ENCODE peak calls at places on chromosomes 11 and 22, in ten cellular contexts. One of them, this sample, is unnamed.

GRCh38 chr11:78131956-78132355 is 7.5 kb downstream of the ALG8 start:
- DNase-seq in HCT116: no peak
- DNase-seq in AG09319: no peak
- DNase-seq in neural progenitor cell: no peak
- DNase-seq in left ventricle myocardium inferior: no peak
- DNase-seq in kidney: no peak
- DNase-seq in fibroblast of mammary gland: peak
- DNase-seq in pancreas: no peak
- DNase-seq in astrocyte: peak
- DNase-seq in colonic mucosa: no peak
- DNase-seq in this sample: no peak

GRCh38 chr11:36385121-36385530 is 89.0 kb downstream of the PRR5L start:
- DNase-seq in HCT116: no peak
- DNase-seq in AG09319: peak
- DNase-seq in neural progenitor cell: no peak
- DNase-seq in left ventricle myocardium inferior: no peak
- DNase-seq in kidney: no peak
- DNase-seq in fibroblast of mammary gland: peak
- DNase-seq in pancreas: no peak
- DNase-seq in astrocyte: peak
- DNase-seq in colonic mucosa: no peak
- DNase-seq in this sample: peak

GRCh38 chr11:113189909-113190667 is 124.3 kb upstream of the TTC12 start:
- DNase-seq in HCT116: no peak
- DNase-seq in AG09319: peak
- DNase-seq in neural progenitor cell: no peak
- DNase-seq in left ventricle myocardium inferior: peak
- DNase-seq in kidney: no peak
- DNase-seq in fibroblast of mammary gland: peak
- DNase-seq in pancreas: no peak
- DNase-seq in astrocyte: peak
- DNase-seq in colonic mucosa: no peak
- DNase-seq in this sample: peak

GRCh38 chr11:69301491-69302401 is 7.8 kb downstream of the MYEOV start:
- DNase-seq in HCT116: peak
- DNase-seq in AG09319: no peak
- DNase-seq in neural progenitor cell: no peak
- DNase-seq in left ventricle myocardium inferior: no peak
- DNase-seq in kidney: peak
- DNase-seq in fibroblast of mammary gland: peak
- DNase-seq in pancreas: no peak
- DNase-seq in astrocyte: peak
- DNase-seq in colonic mucosa: peak
- DNase-seq in this sample: peak

GRCh38 chr11:72136677-72137255 is 1.2 kb downstream of the FOLR3 start:
- DNase-seq in HCT116: no peak
- DNase-seq in AG09319: no peak
- DNase-seq in neural progenitor cell: no peak
- DNase-seq in left ventricle myocardium inferior: no peak
- DNase-seq in kidney: no peak
- DNase-seq in fibroblast of mammary gland: no peak
- DNase-seq in pancreas: no peak
- DNase-seq in astrocyte: no peak
- DNase-seq in colonic mucosa: peak
- DNase-seq in this sample: no peak

GRCh38 chr22:25383278-25383820 is 163.9 kb downstream of the CRYBB2 start:
- DNase-seq in HCT116: no peak
- DNase-seq in AG09319: no peak
- DNase-seq in neural progenitor cell: peak
- DNase-seq in left ventricle myocardium inferior: no peak
- DNase-seq in kidney: no peak
- DNase-seq in fibroblast of mammary gland: no peak
- DNase-seq in pancreas: no peak
- DNase-seq in astrocyte: no peak
- DNase-seq in colonic mucosa: no peak
- DNase-seq in this sample: no peak

GRCh38 chr11:61609000-61609969 is 28.4 kb upstream of the SYT7 start:
- DNase-seq in HCT116: no peak
- DNase-seq in AG09319: no peak
- DNase-seq in neural progenitor cell: peak
- DNase-seq in left ventricle myocardium inferior: no peak
- DNase-seq in kidney: no peak
- DNase-seq in fibroblast of mammary gland: no peak
- DNase-seq in pancreas: no peak
- DNase-seq in astrocyte: no peak
- DNase-seq in colonic mucosa: peak
- DNase-seq in this sample: no peak

GRCh38 chr22:27809226-27809625 is 7.7 kb upstream of the MN1 start:
- DNase-seq in HCT116: no peak
- DNase-seq in AG09319: no peak
- DNase-seq in neural progenitor cell: no peak
- DNase-seq in left ventricle myocardium inferior: no peak
- DNase-seq in kidney: peak
- DNase-seq in fibroblast of mammary gland: no peak
- DNase-seq in pancreas: no peak
- DNase-seq in astrocyte: no peak
- DNase-seq in colonic mucosa: no peak
- DNase-seq in this sample: no peak

GRCh38 chr11:3046190-3046589 is 11.0 kb downstream of the CARS1 start:
- DNase-seq in HCT116: no peak
- DNase-seq in AG09319: no peak
- DNase-seq in neural progenitor cell: peak
- DNase-seq in left ventricle myocardium inferior: no peak
- DNase-seq in kidney: peak
- DNase-seq in fibroblast of mammary gland: no peak
- DNase-seq in pancreas: no peak
- DNase-seq in astrocyte: no peak
- DNase-seq in colonic mucosa: no peak
- DNase-seq in this sample: no peak

GRCh38 chr22:26483439-26484359 is at the start of the genes HPS4 and SRRD:
- DNase-seq in HCT116: peak
- DNase-seq in AG09319: peak
- DNase-seq in neural progenitor cell: peak
- DNase-seq in left ventricle myocardium inferior: peak
- DNase-seq in kidney: peak
- DNase-seq in fibroblast of mammary gland: peak
- DNase-seq in pancreas: peak
- DNase-seq in astrocyte: peak
- DNase-seq in colonic mucosa: peak
- DNase-seq in this sample: peak

GRCh38 chr11:33207408-33207985 is 46.2 kb upstream of the CSTF3 start:
- DNase-seq in HCT116: no peak
- DNase-seq in AG09319: no peak
- DNase-seq in neural progenitor cell: no peak
- DNase-seq in left ventricle myocardium inferior: peak
- DNase-seq in kidney: no peak
- DNase-seq in fibroblast of mammary gland: peak
- DNase-seq in pancreas: no peak
- DNase-seq in astrocyte: peak
- DNase-seq in colonic mucosa: no peak
- DNase-seq in this sample: peak

GRCh38 chr22:45878051-45878764 is 98.8 kb downstream of the WNT7B start:
- DNase-seq in HCT116: no peak
- DNase-seq in AG09319: no peak
- DNase-seq in neural progenitor cell: peak
- DNase-seq in left ventricle myocardium inferior: peak
- DNase-seq in kidney: peak
- DNase-seq in fibroblast of mammary gland: no peak
- DNase-seq in pancreas: no peak
- DNase-seq in astrocyte: no peak
- DNase-seq in colonic mucosa: no peak
- DNase-seq in this sample: no peak

GRCh38 chr11:44573333-44573732 is 7.9 kb downstream of the CD82 start:
- DNase-seq in HCT116: no peak
- DNase-seq in AG09319: no peak
- DNase-seq in neural progenitor cell: no peak
- DNase-seq in left ventricle myocardium inferior: no peak
- DNase-seq in kidney: no peak
- DNase-seq in fibroblast of mammary gland: peak
- DNase-seq in pancreas: no peak
- DNase-seq in astrocyte: peak
- DNase-seq in colonic mucosa: no peak
- DNase-seq in this sample: no peak

GRCh38 chr22:18093661-18094060 is 15.9 kb downstream of the PEX26 start:
- DNase-seq in HCT116: no peak
- DNase-seq in AG09319: no peak
- DNase-seq in neural progenitor cell: no peak
- DNase-seq in left ventricle myocardium inferior: no peak
- DNase-seq in kidney: no peak
- DNase-seq in fibroblast of mammary gland: no peak
- DNase-seq in pancreas: no peak
- DNase-seq in astrocyte: no peak
- DNase-seq in colonic mucosa: no peak
- DNase-seq in this sample: no peak

DNA sequence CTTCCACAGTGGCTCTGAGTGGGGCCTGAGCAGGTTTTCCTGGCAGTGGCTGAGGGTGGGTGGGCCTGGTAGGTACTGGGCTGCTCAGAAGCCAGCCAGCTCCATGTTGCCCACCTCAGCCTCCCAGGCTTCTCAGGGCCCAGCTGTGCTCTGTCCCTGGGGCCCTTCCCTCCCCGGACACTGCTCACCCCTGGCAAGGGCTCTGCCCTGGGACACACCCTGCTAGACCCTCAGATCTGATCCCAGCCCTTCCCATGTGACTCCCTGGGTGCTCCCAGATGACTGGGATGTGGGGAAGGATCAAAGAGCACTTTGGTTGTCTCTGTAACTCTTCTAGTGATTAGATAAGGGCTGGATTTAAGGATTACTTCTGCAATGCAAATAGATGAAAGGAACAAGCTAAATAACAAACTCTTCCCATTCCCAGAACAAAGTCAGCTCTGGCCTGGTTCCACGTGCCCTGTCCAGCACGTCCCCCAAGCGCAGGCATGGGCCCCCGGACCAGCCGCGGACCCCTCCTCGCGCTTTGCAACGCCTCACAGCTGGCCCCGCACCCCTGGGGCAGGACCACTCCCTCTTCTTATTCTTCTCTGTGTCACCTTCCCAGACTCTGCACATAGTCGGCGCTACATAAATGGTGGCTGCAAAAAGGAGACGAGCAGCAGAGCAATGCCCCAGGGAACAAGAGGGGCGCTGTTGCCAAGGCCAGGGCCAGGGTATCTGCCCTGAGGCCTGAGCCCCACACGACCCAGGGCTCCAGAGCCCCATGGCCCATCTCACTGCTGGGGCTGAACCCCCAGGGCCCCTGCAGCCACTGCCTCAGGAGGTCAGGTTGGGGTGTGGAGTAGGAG is 5.7 kb upstream of the KRTAP5-6 start:
- DNase-seq in HCT116: no peak
- DNase-seq in AG09319: no peak
- DNase-seq in neural progenitor cell: no peak
- DNase-seq in left ventricle myocardium inferior: no peak
- DNase-seq in kidney: no peak
- DNase-seq in fibroblast of mammary gland: no peak
- DNase-seq in pancreas: no peak
- DNase-seq in astrocyte: no peak
- DNase-seq in colonic mucosa: no peak
- DNase-seq in this sample: no peak
- TF ChIP-seq CTCF in HCT116: no peak
- TF ChIP-seq CTCF in AG09319: no peak
- TF ChIP-seq CTCF in neural progenitor cell: no peak
- TF ChIP-seq CTCF in left ventricle myocardium inferior: no peak
- TF ChIP-seq CTCF in kidney: no peak
- TF ChIP-seq CTCF in fibroblast of mammary gland: no peak
- TF ChIP-seq CTCF in pancreas: no peak
- TF ChIP-seq CTCF in astrocyte: no peak
- TF ChIP-seq CTCF in colonic mucosa: no peak
- TF ChIP-seq CTCF in this sample: no peak

GRCh38 chr11:68297494-68297811 is 14.9 kb upstream of the LRP5 start:
- DNase-seq in HCT116: no peak
- DNase-seq in AG09319: no peak
- DNase-seq in neural progenitor cell: no peak
- DNase-seq in left ventricle myocardium inferior: no peak
- DNase-seq in kidney: no peak
- DNase-seq in fibroblast of mammary gland: no peak
- DNase-seq in pancreas: no peak
- DNase-seq in astrocyte: no peak
- DNase-seq in colonic mucosa: no peak
- DNase-seq in this sample: no peak

GRCh38 chr11:68302256-68303054 is 9.9 kb upstream of the LRP5 start:
- DNase-seq in HCT116: peak
- DNase-seq in AG09319: no peak
- DNase-seq in neural progenitor cell: no peak
- DNase-seq in left ventricle myocardium inferior: no peak
- DNase-seq in kidney: no peak
- DNase-seq in fibroblast of mammary gland: peak
- DNase-seq in pancreas: no peak
- DNase-seq in astrocyte: peak
- DNase-seq in colonic mucosa: peak
- DNase-seq in this sample: peak

GRCh38 chr11:68298659-68299516 is 13.5 kb upstream of the LRP5 start:
- DNase-seq in HCT116: no peak
- DNase-seq in AG09319: no peak
- DNase-seq in neural progenitor cell: no peak
- DNase-seq in left ventricle myocardium inferior: peak
- DNase-seq in kidney: no peak
- DNase-seq in fibroblast of mammary gland: no peak
- DNase-seq in pancreas: no peak
- DNase-seq in astrocyte: no peak
- DNase-seq in colonic mucosa: peak
- DNase-seq in this sample: no peak

GRCh38 chr11:68297812-68298658 is 14.4 kb upstream of the LRP5 start:
- DNase-seq in HCT116: peak
- DNase-seq in AG09319: peak
- DNase-seq in neural progenitor cell: peak
- DNase-seq in left ventricle myocardium inferior: peak
- DNase-seq in kidney: peak
- DNase-seq in fibroblast of mammary gland: peak
- DNase-seq in pancreas: peak
- DNase-seq in astrocyte: no peak
- DNase-seq in colonic mucosa: peak
- DNase-seq in this sample: peak

GRCh38 chr11:68300076-68300830 is 12.1 kb upstream of the LRP5 start:
- DNase-seq in HCT116: no peak
- DNase-seq in AG09319: no peak
- DNase-seq in neural progenitor cell: no peak
- DNase-seq in left ventricle myocardium inferior: no peak
- DNase-seq in kidney: no peak
- DNase-seq in fibroblast of mammary gland: no peak
- DNase-seq in pancreas: no peak
- DNase-seq in astrocyte: no peak
- DNase-seq in colonic mucosa: no peak
- DNase-seq in this sample: no peak
- TF ChIP-seq CTCF in HCT116: no peak
- TF ChIP-seq CTCF in AG09319: no peak
- TF ChIP-seq CTCF in neural progenitor cell: peak
- TF ChIP-seq CTCF in left ventricle myocardium inferior: no peak
- TF ChIP-seq CTCF in kidney: no peak
- TF ChIP-seq CTCF in fibroblast of mammary gland: no peak
- TF ChIP-seq CTCF in pancreas: no peak
- TF ChIP-seq CTCF in astrocyte: no peak
- TF ChIP-seq CTCF in colonic mucosa: no peak
- TF ChIP-seq CTCF in this sample: no peak

GRCh38 chr11:19116971-19117759 is at the start of gene ZDHHC13:
- DNase-seq in HCT116: peak
- DNase-seq in AG09319: peak
- DNase-seq in neural progenitor cell: peak
- DNase-seq in left ventricle myocardium inferior: peak
- DNase-seq in kidney: peak
- DNase-seq in fibroblast of mammary gland: peak
- DNase-seq in pancreas: peak
- DNase-seq in astrocyte: peak
- DNase-seq in colonic mucosa: peak
- DNase-seq in this sample: peak
- TF ChIP-seq CTCF in HCT116: peak
- TF ChIP-seq CTCF in AG09319: peak
- TF ChIP-seq CTCF in neural progenitor cell: peak
- TF ChIP-seq CTCF in left ventricle myocardium inferior: peak
- TF ChIP-seq CTCF in kidney: peak
- TF ChIP-seq CTCF in fibroblast of mammary gland: peak
- TF ChIP-seq CTCF in pancreas: no peak
- TF ChIP-seq CTCF in astrocyte: peak
- TF ChIP-seq CTCF in colonic mucosa: peak
- TF ChIP-seq CTCF in this sample: peak

GRCh38 chr22:36368359-36368983 is 19.3 kb downstream of the MYH9 start:
- DNase-seq in HCT116: no peak
- DNase-seq in AG09319: no peak
- DNase-seq in neural progenitor cell: peak
- DNase-seq in left ventricle myocardium inferior: no peak
- DNase-seq in kidney: no peak
- DNase-seq in fibroblast of mammary gland: peak
- DNase-seq in pancreas: no peak
- DNase-seq in astrocyte: peak
- DNase-seq in colonic mucosa: no peak
- DNase-seq in this sample: peak
- TF ChIP-seq CTCF in HCT116: peak
- TF ChIP-seq CTCF in AG09319: no peak
- TF ChIP-seq CTCF in neural progenitor cell: no peak
- TF ChIP-seq CTCF in left ventricle myocardium inferior: peak
- TF ChIP-seq CTCF in kidney: no peak
- TF ChIP-seq CTCF in fibroblast of mammary gland: no peak
- TF ChIP-seq CTCF in pancreas: no peak
- TF ChIP-seq CTCF in astrocyte: no peak
- TF ChIP-seq CTCF in colonic mucosa: no peak
- TF ChIP-seq CTCF in this sample: no peak

This sample was measured in MCF 10A.